ENCODE peak calls at places on chromosome 4, in six cellular contexts. T, F, O, Q, C and K are unnamed samples.

GRCh38 chr4:159390648-159391047 is 287.8 kb downstream of the RAPGEF2 start:
- DNase-seq in T (peak; percentile 65), F (no peak), O (no peak), Q (peak; percentile 22), C (no peak), K (peak; percentile 39)

GRCh38 chr4:111136438-111136837 is 513.6 kb upstream of the PITX2 start:
- DNase-seq in T (no peak), F (peak; percentile 48), O (no peak), Q (no peak), C (no peak), K (no peak)

GRCh38 chr4:88582493-88582892 is 9.8 kb upstream of the HERC3 start:
- DNase-seq in T (no peak), F (no peak), O (no peak), Q (no peak), C (no peak), K (no peak)

GRCh38 chr4:92657695-92658094 is 353.9 kb downstream of the GRID2 start:
- DNase-seq in T (no peak), F (no peak), O (no peak), Q (no peak), C (no peak), K (no peak)

GRCh38 chr4:23855912-23856605 is 33.8 kb downstream of the PPARGC1A start:
- DNase-seq in T (no peak), F (no peak), O (no peak), Q (peak; percentile 92), C (peak; percentile 33), K (no peak)

GRCh38 chr4:86117781-86118302 is 242.0 kb downstream of the MAPK10 start:
- DNase-seq in T (peak; percentile 8), F (no peak), O (no peak), Q (no peak), C (no peak), K (no peak)

GRCh38 chr4:866761-867390 is 40.9 kb upstream of the CPLX1 start:
- DNase-seq in T (no peak), F (no peak), O (no peak), Q (no peak), C (no peak), K (no peak)

GRCh38 chr4:54658321-54659093 is 750 bp downstream of the KIT start:
- DNase-seq in T (peak; percentile 91), F (peak; percentile 65), O (peak; percentile 11), Q (peak; percentile 47), C (peak; percentile 21), K (peak; percentile 62)

GRCh38 chr4:185437809-185438208 is 12.0 kb upstream of the UFSP2 start:
- DNase-seq in T (no peak), F (no peak), O (no peak), Q (no peak), C (no peak), K (no peak)

GRCh38 chr4:144504853-144505252 is 141.1 kb upstream of the HHIP start:
- DNase-seq in T (no peak), F (no peak), O (no peak), Q (no peak), C (no peak), K (no peak)

GRCh38 chr4:89110541-89110985 is 770 bp upstream of the TIGD2 start:
- DNase-seq in T (peak; percentile 49), F (peak; percentile 67), O (no peak), Q (no peak), C (no peak), K (no peak)

GRCh38 chr4:164779080-164779479 is 25.1 kb downstream of the SMIM31 start:
- DNase-seq in T (no peak), F (no peak), O (no peak), Q (no peak), C (no peak), K (no peak)

GRCh38 chr4:145618210-145618911 is 824 bp upstream of the MMAA start:
- DNase-seq in T (no peak), F (no peak), O (no peak), Q (peak; percentile 34), C (no peak), K (no peak)

GRCh38 chr4:5890063-5890727 is 2.7 kb downstream of the CRMP1 start:
- DNase-seq in T (peak; percentile 95), F (peak; percentile 93), O (no peak), Q (no peak), C (peak; percentile 36), K (no peak)

GRCh38 chr4:148445071-148445902 is 3.1 kb upstream of the NR3C2 start:
- DNase-seq in T (peak; percentile 51), F (peak; percentile 74), O (peak; percentile 86), Q (no peak), C (peak; percentile 39), K (no peak)

GRCh38 chr4:12978310-12978709 is 505.8 kb downstream of the RAB28 start:
- DNase-seq in T (no peak), F (no peak), O (no peak), Q (no peak), C (no peak), K (no peak)

GRCh38 chr4:176270669-176271068 is 1.6 kb upstream of the ASB5 start:
- DNase-seq in T (peak; percentile 23), F (no peak), O (no peak), Q (peak; percentile 64), C (no peak), K (no peak)

GRCh38 chr4:825063-825968 is 613 bp downstream of the CPLX1 start:
- DNase-seq in T (no peak), F (peak; percentile 68), O (no peak), Q (no peak), C (no peak), K (no peak)

GRCh38 chr4:169160825-169161224 is 109.9 kb downstream of the SH3RF1 start:
- DNase-seq in T (no peak), F (no peak), O (no peak), Q (no peak), C (peak; percentile 28), K (no peak)

GRCh38 chr4:30002345-30002744 is 717.8 kb upstream of the PCDH7 start:
- DNase-seq in T (no peak), F (no peak), O (no peak), Q (no peak), C (no peak), K (peak; percentile 74)

GRCh38 chr4:37463457-37463856 is 218.9 kb downstream of the NWD2 start:
- DNase-seq in T (peak; percentile 17), F (peak; percentile 60), O (no peak), Q (no peak), C (no peak), K (no peak)

GRCh38 chr4:88672987-88673386 is 24.6 kb downstream of the NAP1L5 start:
- DNase-seq in T (peak; percentile 40), F (peak; percentile 79), O (no peak), Q (peak; percentile 20), C (peak; percentile 32), K (no peak)

GRCh38 chr4:88600129-88600849 is 8.0 kb downstream of the HERC3 start:
- DNase-seq in T (no peak), F (no peak), O (no peak), Q (peak; percentile 85), C (peak; percentile 83), K (no peak)

GRCh38 chr4:2104556-2105345 is 45.6 kb downstream of the NAT8L start:
- DNase-seq in T (no peak), F (no peak), O (no peak), Q (no peak), C (no peak), K (peak; percentile 37)

GRCh38 chr4:106019771-106020170 is 124.5 kb downstream of the NPNT start:
- DNase-seq in T (no peak), F (no peak), O (no peak), Q (no peak), C (no peak), K (no peak)

GRCh38 chr4:70651864-70652506 is 14.3 kb downstream of the JCHAIN start:
- DNase-seq in T (peak; percentile 18), F (peak; percentile 79), O (no peak), Q (peak; percentile 19), C (peak; percentile 39), K (peak; percentile 4)

GRCh38 chr4:88246600-88246999 is 37.8 kb downstream of the PPM1K start:
- DNase-seq in T (no peak), F (no peak), O (no peak), Q (no peak), C (no peak), K (no peak)

GRCh38 chr4:5863461-5864113 is 29.3 kb downstream of the CRMP1 start:
- DNase-seq in T (no peak), F (peak; percentile 46), O (no peak), Q (peak; percentile 15), C (no peak), K (peak; percentile 78)

GRCh38 chr4:118215826-118216225 is 137.0 kb downstream of the PRSS12 start:
- DNase-seq in T (no peak), F (no peak), O (no peak), Q (no peak), C (no peak), K (no peak)

GRCh38 chr4:174604198-174604597 is 81.9 kb upstream of the HPGD start:
- DNase-seq in T (no peak), F (no peak), O (no peak), Q (no peak), C (no peak), K (peak; percentile 11)

GRCh38 chr4:105843941-105844340 is 51.3 kb upstream of the NPNT start:
- DNase-seq in T (no peak), F (no peak), O (no peak), Q (no peak), C (no peak), K (no peak)

GRCh38 chr4:48680848-48681568 is 99.1 kb downstream of the FRYL start:
- DNase-seq in T (no peak), F (no peak), O (no peak), Q (no peak), C (no peak), K (no peak)

GRCh38 chr4:183863155-183863825 is 41.8 kb upstream of the STOX2 start:
- DNase-seq in T (no peak), F (no peak), O (no peak), Q (no peak), C (no peak), K (no peak)

GRCh38 chr4:138572007-138572406 is 329.9 kb upstream of the SLC7A11 start:
- DNase-seq in T (no peak), F (no peak), O (no peak), Q (no peak), C (no peak), K (no peak)